ENCODE peak calls at places on chromosomes 16 and 17, in four cellular contexts. Y, F, L and X are unnamed samples.

GRCh38 chr17:78258323-78259229 is 27.1 kb downstream of the TMEM235 start:
- DNase-seq in Y (peak; percentile 62), F (no peak), L (peak; percentile 79), X (peak; percentile 80)

GRCh38 chr17:15436399-15437369 is 30.7 kb downstream of the CDRT4 start:
- DNase-seq in Y (no peak), F (peak; percentile 91), L (peak; percentile 16), X (no peak)

GRCh38 chr16:47477680-47478079 is 16.5 kb downstream of the PHKB start:
- DNase-seq in Y (no peak), F (no peak), L (no peak), X (no peak)

GRCh38 chr16:515963-516226 is 11.6 kb upstream of the CAPN15 start:
- DNase-seq in Y (no peak), F (no peak), L (no peak), X (peak; percentile 92)

GRCh38 chr16:20647736-20648135 is 49.7 kb downstream of the ACSM1 start:
- DNase-seq in Y (no peak), F (no peak), L (no peak), X (no peak)

GRCh38 chr17:79645777-79646088 is 34.9 kb upstream of the RBFOX3 start:
- DNase-seq in Y (no peak), F (no peak), L (peak; percentile 4), X (no peak)

GRCh38 chr17:62627219-62627903 is at the start of gene MRC2:
- DNase-seq in Y (no peak), F (peak; percentile 86), L (peak; percentile 26), X (no peak)

GRCh38 chr17:39599665-39600468 is 7.9 kb downstream of the NEUROD2 start:
- DNase-seq in Y (no peak), F (no peak), L (no peak), X (no peak)

GRCh38 chr17:45771473-45771959 is 12.6 kb upstream of the CRHR1 start:
- DNase-seq in Y (no peak), F (no peak), L (no peak), X (no peak)

GRCh38 chr16:88839026-88839529 is 17.7 kb downstream of the GALNS start:
- DNase-seq in Y (no peak), F (no peak), L (no peak), X (no peak)

GRCh38 chr17:38667787-38668122 is 7.0 kb downstream of the EPOP start:
- DNase-seq in Y (no peak), F (no peak), L (no peak), X (no peak)

GRCh38 chr17:79809530-79810137 is 12.8 kb upstream of the CBX8 start:
- DNase-seq in Y (peak; percentile 56), F (peak; percentile 66), L (no peak), X (no peak)

GRCh38 chr16:59356709-59357108 is 622.6 kb upstream of the GOT2 start:
- DNase-seq in Y (no peak), F (no peak), L (no peak), X (no peak)

GRCh38 chr16:49631521-49632041 is 224.3 kb downstream of the ZNF423 start:
- DNase-seq in Y (no peak), F (no peak), L (no peak), X (no peak)

GRCh38 chr17:77959216-77959925 is 868 bp downstream of the TNRC6C start:
- DNase-seq in Y (no peak), F (no peak), L (peak; percentile 42), X (no peak)

GRCh38 chr17:4710693-4711634 is 532 bp downstream of the ARRB2 start:
- DNase-seq in Y (no peak), F (no peak), L (peak; percentile 67), X (no peak)

GRCh38 chr16:67529639-67530012 is 997 bp downstream of the RIPOR1 start:
- DNase-seq in Y (no peak), F (no peak), L (no peak), X (no peak)

GRCh38 chr17:76547183-76547641 is 7.4 kb downstream of the PRCD start:
- DNase-seq in Y (peak; percentile 23), F (no peak), L (peak; percentile 72), X (peak; percentile 52)

GRCh38 chr16:14545346-14545884 is 84.6 kb downstream of the PARN start:
- DNase-seq in Y (no peak), F (no peak), L (no peak), X (no peak)